ENCODE peak calls at places on chromosomes 12 and 14, in five cellular contexts. One of them, this sample, is unnamed.

GRCh38 chr12:1115471-1116242 is 124.6 kb downstream of the ERC1 start:
- DNase-seq in GM04504: peak; percentile 47
- DNase-seq in globus pallidus: no peak
- DNase-seq in OCI-M1: no peak
- DNase-seq in activated naive CD8-positive, alpha-beta T cell treated with anti-CD3 and anti-CD28 coated beads, Interleukin-2, amount 50 U/mL, for 24 hours: no peak
- DNase-seq in this sample: peak; percentile 68

GRCh38 chr14:49497725-49498348 is 88.3 kb downstream of the RPS29 start:
- DNase-seq in globus pallidus: peak; percentile 65
- DNase-seq in activated naive CD8-positive, alpha-beta T cell treated with anti-CD3 and anti-CD28 coated beads, Interleukin-2, amount 50 U/mL, for 24 hours: no peak
- DNase-seq in OCI-M1: peak; percentile 77
- DNase-seq in GM04504: peak; percentile 28
- DNase-seq in this sample: peak; percentile 81

GRCh38 chr14:35394326-35394725 is 10.2 kb downstream of the NFKBIA start:
- DNase-seq in activated naive CD8-positive, alpha-beta T cell treated with anti-CD3 and anti-CD28 coated beads, Interleukin-2, amount 50 U/mL, for 24 hours: no peak
- DNase-seq in GM04504: no peak
- DNase-seq in globus pallidus: no peak
- DNase-seq in OCI-M1: no peak
- DNase-seq in this sample: no peak

GRCh38 chr12:96219700-96220206 is 25.6 kb downstream of the ELK3 start:
- DNase-seq in globus pallidus: no peak
- DNase-seq in GM04504: peak; percentile 91
- DNase-seq in activated naive CD8-positive, alpha-beta T cell treated with anti-CD3 and anti-CD28 coated beads, Interleukin-2, amount 50 U/mL, for 24 hours: no peak
- DNase-seq in OCI-M1: no peak
- DNase-seq in this sample: peak; percentile 100

GRCh38 chr12:19971881-19972280 is 396.5 kb upstream of the PDE3A start:
- DNase-seq in OCI-M1: no peak
- DNase-seq in GM04504: no peak
- DNase-seq in activated naive CD8-positive, alpha-beta T cell treated with anti-CD3 and anti-CD28 coated beads, Interleukin-2, amount 50 U/mL, for 24 hours: no peak
- DNase-seq in globus pallidus: no peak
- DNase-seq in this sample: no peak

GRCh38 chr12:51048601-51049369 is 658 bp downstream of the LETMD1 start:
- DNase-seq in activated naive CD8-positive, alpha-beta T cell treated with anti-CD3 and anti-CD28 coated beads, Interleukin-2, amount 50 U/mL, for 24 hours: no peak
- DNase-seq in globus pallidus: peak; percentile 5
- DNase-seq in OCI-M1: peak; percentile 66
- DNase-seq in GM04504: no peak
- DNase-seq in this sample: peak; percentile 41

GRCh38 chr12:121296618-121297476 is at the start of gene CAMKK2:
- DNase-seq in GM04504: peak; percentile 50
- DNase-seq in activated naive CD8-positive, alpha-beta T cell treated with anti-CD3 and anti-CD28 coated beads, Interleukin-2, amount 50 U/mL, for 24 hours: peak; percentile 88
- DNase-seq in OCI-M1: peak; percentile 93
- DNase-seq in globus pallidus: peak; percentile 85
- DNase-seq in this sample: peak; percentile 88

GRCh38 chr14:70601162-70601561 is 707 bp upstream of the MED6 start:
- DNase-seq in activated naive CD8-positive, alpha-beta T cell treated with anti-CD3 and anti-CD28 coated beads, Interleukin-2, amount 50 U/mL, for 24 hours: no peak
- DNase-seq in GM04504: peak; percentile 1
- DNase-seq in globus pallidus: no peak
- DNase-seq in OCI-M1: no peak
- DNase-seq in this sample: no peak

GRCh38 chr14:92386637-92387036 is 63.7 kb downstream of the SLC24A4 start:
- DNase-seq in OCI-M1: no peak
- DNase-seq in globus pallidus: no peak
- DNase-seq in activated naive CD8-positive, alpha-beta T cell treated with anti-CD3 and anti-CD28 coated beads, Interleukin-2, amount 50 U/mL, for 24 hours: no peak
- DNase-seq in GM04504: no peak
- DNase-seq in this sample: no peak

GRCh38 chr12:72448805-72449204 is 176.6 kb downstream of the TRHDE start:
- DNase-seq in OCI-M1: peak; percentile 11
- DNase-seq in globus pallidus: no peak
- DNase-seq in activated naive CD8-positive, alpha-beta T cell treated with anti-CD3 and anti-CD28 coated beads, Interleukin-2, amount 50 U/mL, for 24 hours: no peak
- DNase-seq in GM04504: no peak
- DNase-seq in this sample: no peak

GRCh38 chr12:10388611-10389010 is 1.2 kb downstream of the KLRK1 start:
- DNase-seq in OCI-M1: no peak
- DNase-seq in globus pallidus: no peak
- DNase-seq in activated naive CD8-positive, alpha-beta T cell treated with anti-CD3 and anti-CD28 coated beads, Interleukin-2, amount 50 U/mL, for 24 hours: no peak
- DNase-seq in GM04504: no peak
- DNase-seq in this sample: no peak

GRCh38 chr12:19223695-19224094 is 94.2 kb downstream of the PLEKHA5 start:
- DNase-seq in globus pallidus: no peak
- DNase-seq in OCI-M1: no peak
- DNase-seq in activated naive CD8-positive, alpha-beta T cell treated with anti-CD3 and anti-CD28 coated beads, Interleukin-2, amount 50 U/mL, for 24 hours: no peak
- DNase-seq in GM04504: no peak
- DNase-seq in this sample: no peak

GRCh38 chr12:90896164-90896563 is 58.8 kb downstream of the CCER1 start:
- DNase-seq in activated naive CD8-positive, alpha-beta T cell treated with anti-CD3 and anti-CD28 coated beads, Interleukin-2, amount 50 U/mL, for 24 hours: no peak
- DNase-seq in globus pallidus: no peak
- DNase-seq in OCI-M1: no peak
- DNase-seq in GM04504: peak; percentile 45
- DNase-seq in this sample: peak; percentile 81

GRCh38 chr12:42128327-42128726 is 16.3 kb downstream of the GXYLT1 start:
- DNase-seq in OCI-M1: peak; percentile 6
- DNase-seq in GM04504: no peak
- DNase-seq in globus pallidus: no peak
- DNase-seq in activated naive CD8-positive, alpha-beta T cell treated with anti-CD3 and anti-CD28 coated beads, Interleukin-2, amount 50 U/mL, for 24 hours: no peak
- DNase-seq in this sample: no peak

GRCh38 chr12:68933564-68933893 is 558 bp upstream of the CPM start:
- DNase-seq in OCI-M1: no peak
- DNase-seq in activated naive CD8-positive, alpha-beta T cell treated with anti-CD3 and anti-CD28 coated beads, Interleukin-2, amount 50 U/mL, for 24 hours: no peak
- DNase-seq in globus pallidus: peak; percentile 53
- DNase-seq in GM04504: no peak
- DNase-seq in this sample: no peak

GRCh38 chr14:77026930-77027537 is 1.5 kb downstream of the IRF2BPL start:
- DNase-seq in globus pallidus: peak; percentile 58
- DNase-seq in activated naive CD8-positive, alpha-beta T cell treated with anti-CD3 and anti-CD28 coated beads, Interleukin-2, amount 50 U/mL, for 24 hours: peak; percentile 48
- DNase-seq in OCI-M1: peak; percentile 61
- DNase-seq in GM04504: no peak
- DNase-seq in this sample: peak; percentile 78

GRCh38 chr12:27428466-27428865 is 18.1 kb upstream of the SMCO2 start:
- DNase-seq in globus pallidus: no peak
- DNase-seq in GM04504: no peak
- DNase-seq in activated naive CD8-positive, alpha-beta T cell treated with anti-CD3 and anti-CD28 coated beads, Interleukin-2, amount 50 U/mL, for 24 hours: no peak
- DNase-seq in OCI-M1: no peak
- DNase-seq in this sample: no peak

GRCh38 chr12:58850826-58851225 is 69.5 kb downstream of the LRIG3 start:
- DNase-seq in GM04504: peak; percentile 48
- DNase-seq in globus pallidus: no peak
- DNase-seq in OCI-M1: no peak
- DNase-seq in activated naive CD8-positive, alpha-beta T cell treated with anti-CD3 and anti-CD28 coated beads, Interleukin-2, amount 50 U/mL, for 24 hours: no peak
- DNase-seq in this sample: no peak

GRCh38 chr14:104563742-104564615 is 15.6 kb upstream of the C14orf180 start:
- DNase-seq in activated naive CD8-positive, alpha-beta T cell treated with anti-CD3 and anti-CD28 coated beads, Interleukin-2, amount 50 U/mL, for 24 hours: peak; percentile 68
- DNase-seq in OCI-M1: peak; percentile 54
- DNase-seq in GM04504: peak; percentile 18
- DNase-seq in globus pallidus: peak; percentile 51
- DNase-seq in this sample: peak; percentile 63

GRCh38 chr12:47988073-47989022 is 15.9 kb downstream of the COL2A1 start:
- DNase-seq in activated naive CD8-positive, alpha-beta T cell treated with anti-CD3 and anti-CD28 coated beads, Interleukin-2, amount 50 U/mL, for 24 hours: no peak
- DNase-seq in GM04504: no peak
- DNase-seq in globus pallidus: no peak
- DNase-seq in OCI-M1: no peak
- DNase-seq in this sample: no peak

GRCh38 chr12:16756833-16757552 is 151.0 kb upstream of the LMO3 start:
- DNase-seq in activated naive CD8-positive, alpha-beta T cell treated with anti-CD3 and anti-CD28 coated beads, Interleukin-2, amount 50 U/mL, for 24 hours: no peak
- DNase-seq in OCI-M1: peak; percentile 59
- DNase-seq in GM04504: no peak
- DNase-seq in globus pallidus: no peak
- DNase-seq in this sample: no peak

GRCh38 chr14:77140343-77140936 is 1.2 kb downstream of the ZDHHC22 start:
- DNase-seq in OCI-M1: no peak
- DNase-seq in globus pallidus: no peak
- DNase-seq in GM04504: no peak
- DNase-seq in activated naive CD8-positive, alpha-beta T cell treated with anti-CD3 and anti-CD28 coated beads, Interleukin-2, amount 50 U/mL, for 24 hours: no peak
- DNase-seq in this sample: no peak

GRCh38 chr12:132284618-132285310 is 44.6 kb downstream of the GALNT9 start:
- DNase-seq in globus pallidus: no peak
- DNase-seq in activated naive CD8-positive, alpha-beta T cell treated with anti-CD3 and anti-CD28 coated beads, Interleukin-2, amount 50 U/mL, for 24 hours: no peak
- DNase-seq in OCI-M1: no peak
- DNase-seq in GM04504: no peak
- DNase-seq in this sample: no peak

GRCh38 chr14:104150201-104151027 is 12.0 kb downstream of the KIF26A start:
- DNase-seq in globus pallidus: no peak
- DNase-seq in GM04504: peak; percentile 20
- DNase-seq in activated naive CD8-positive, alpha-beta T cell treated with anti-CD3 and anti-CD28 coated beads, Interleukin-2, amount 50 U/mL, for 24 hours: no peak
- DNase-seq in OCI-M1: peak; percentile 80
- DNase-seq in this sample: no peak

GRCh38 chr12:4312251-4312650 is 8.8 kb upstream of the TIGAR start:
- DNase-seq in GM04504: no peak
- DNase-seq in OCI-M1: no peak
- DNase-seq in globus pallidus: no peak
- DNase-seq in activated naive CD8-positive, alpha-beta T cell treated with anti-CD3 and anti-CD28 coated beads, Interleukin-2, amount 50 U/mL, for 24 hours: no peak
- DNase-seq in this sample: no peak

GRCh38 chr14:91244501-91244901 is at the start of gene GPR68:
- DNase-seq in OCI-M1: no peak
- DNase-seq in activated naive CD8-positive, alpha-beta T cell treated with anti-CD3 and anti-CD28 coated beads, Interleukin-2, amount 50 U/mL, for 24 hours: peak; percentile 34
- DNase-seq in GM04504: peak; percentile 73
- DNase-seq in globus pallidus: peak; percentile 49
- DNase-seq in this sample: peak; percentile 58

GRCh38 chr14:48027115-48027514 is 351.7 kb upstream of the MDGA2 start:
- DNase-seq in activated naive CD8-positive, alpha-beta T cell treated with anti-CD3 and anti-CD28 coated beads, Interleukin-2, amount 50 U/mL, for 24 hours: no peak
- DNase-seq in GM04504: no peak
- DNase-seq in OCI-M1: no peak
- DNase-seq in globus pallidus: no peak
- DNase-seq in this sample: no peak

GRCh38 chr12:47223848-47224213 is 144.1 kb upstream of the AMIGO2 start:
- DNase-seq in OCI-M1: peak; percentile 64
- DNase-seq in activated naive CD8-positive, alpha-beta T cell treated with anti-CD3 and anti-CD28 coated beads, Interleukin-2, amount 50 U/mL, for 24 hours: no peak
- DNase-seq in GM04504: no peak
- DNase-seq in globus pallidus: peak; percentile 8
- DNase-seq in this sample: peak; percentile 2

GRCh38 chr12:78898416-78898815 is 33.8 kb downstream of the SYT1 start:
- DNase-seq in globus pallidus: peak; percentile 6
- DNase-seq in activated naive CD8-positive, alpha-beta T cell treated with anti-CD3 and anti-CD28 coated beads, Interleukin-2, amount 50 U/mL, for 24 hours: no peak
- DNase-seq in GM04504: no peak
- DNase-seq in OCI-M1: no peak
- DNase-seq in this sample: peak; percentile 25

GRCh38 chr12:121697093-121697698 is 15.4 kb upstream of the TMEM120B start:
- DNase-seq in GM04504: no peak
- DNase-seq in OCI-M1: peak; percentile 75
- DNase-seq in globus pallidus: no peak
- DNase-seq in activated naive CD8-positive, alpha-beta T cell treated with anti-CD3 and anti-CD28 coated beads, Interleukin-2, amount 50 U/mL, for 24 hours: no peak
- DNase-seq in this sample: peak; percentile 71

GRCh38 chr14:23399591-23399990 is 8.5 kb downstream of the MYH6 start:
- DNase-seq in globus pallidus: no peak
- DNase-seq in activated naive CD8-positive, alpha-beta T cell treated with anti-CD3 and anti-CD28 coated beads, Interleukin-2, amount 50 U/mL, for 24 hours: no peak
- DNase-seq in OCI-M1: no peak
- DNase-seq in GM04504: no peak
- DNase-seq in this sample: no peak

GRCh38 chr12:11959117-11959823 is 111.5 kb upstream of the BCL2L14 start:
- DNase-seq in GM04504: no peak
- DNase-seq in globus pallidus: no peak
- DNase-seq in OCI-M1: no peak
- DNase-seq in activated naive CD8-positive, alpha-beta T cell treated with anti-CD3 and anti-CD28 coated beads, Interleukin-2, amount 50 U/mL, for 24 hours: no peak
- DNase-seq in this sample: peak; percentile 71

GRCh38 chr12:62210422-62210821 is 49.8 kb upstream of the USP15 start:
- DNase-seq in globus pallidus: peak; percentile 12
- DNase-seq in OCI-M1: peak; percentile 74
- DNase-seq in activated naive CD8-positive, alpha-beta T cell treated with anti-CD3 and anti-CD28 coated beads, Interleukin-2, amount 50 U/mL, for 24 hours: peak; percentile 41
- DNase-seq in GM04504: no peak
- DNase-seq in this sample: peak; percentile 60

GRCh38 chr14:64115401-64115800 is 178.8 kb downstream of the ESR2 start:
- DNase-seq in globus pallidus: no peak
- DNase-seq in GM04504: no peak
- DNase-seq in OCI-M1: no peak
- DNase-seq in activated naive CD8-positive, alpha-beta T cell treated with anti-CD3 and anti-CD28 coated beads, Interleukin-2, amount 50 U/mL, for 24 hours: no peak
- DNase-seq in this sample: no peak

GRCh38 chr12:18139989-18140596 is 50.1 kb upstream of the RERGL start:
- DNase-seq in globus pallidus: peak; percentile 16
- DNase-seq in GM04504: peak; percentile 2
- DNase-seq in activated naive CD8-positive, alpha-beta T cell treated with anti-CD3 and anti-CD28 coated beads, Interleukin-2, amount 50 U/mL, for 24 hours: no peak
- DNase-seq in OCI-M1: peak; percentile 81
- DNase-seq in this sample: peak; percentile 59

GRCh38 chr12:19648173-19648572 is 208.9 kb downstream of the AEBP2 start:
- DNase-seq in GM04504: no peak
- DNase-seq in activated naive CD8-positive, alpha-beta T cell treated with anti-CD3 and anti-CD28 coated beads, Interleukin-2, amount 50 U/mL, for 24 hours: no peak
- DNase-seq in OCI-M1: peak; percentile 91
- DNase-seq in globus pallidus: no peak
- DNase-seq in this sample: peak; percentile 14

GRCh38 chr14:61609143-61609851 is 86.0 kb upstream of the HIF1A start:
- DNase-seq in globus pallidus: peak; percentile 71
- DNase-seq in activated naive CD8-positive, alpha-beta T cell treated with anti-CD3 and anti-CD28 coated beads, Interleukin-2, amount 50 U/mL, for 24 hours: no peak
- DNase-seq in GM04504: no peak
- DNase-seq in OCI-M1: no peak
- DNase-seq in this sample: peak; percentile 68

GRCh38 chr14:103549361-103550311 is 12.8 kb downstream of the BAG5 start:
- DNase-seq in GM04504: no peak
- DNase-seq in OCI-M1: no peak
- DNase-seq in globus pallidus: peak; percentile 95
- DNase-seq in activated naive CD8-positive, alpha-beta T cell treated with anti-CD3 and anti-CD28 coated beads, Interleukin-2, amount 50 U/mL, for 24 hours: no peak
- DNase-seq in this sample: no peak

GRCh38 chr14:68976160-68977067 is 2.7 kb downstream of the ACTN1 start:
- DNase-seq in activated naive CD8-positive, alpha-beta T cell treated with anti-CD3 and anti-CD28 coated beads, Interleukin-2, amount 50 U/mL, for 24 hours: no peak
- DNase-seq in GM04504: no peak
- DNase-seq in globus pallidus: peak; percentile 27
- DNase-seq in OCI-M1: no peak
- DNase-seq in this sample: no peak

This sample was measured in lung microvascular endothelial cell.